ENCODE peak calls at places on chromosomes 7 and 10, in four cellular contexts. E is nephron progenitor cell, Z is fibroblast of pulmonary artery, B is progenitor cell of endocrine pancreas. Q is an unnamed sample.

GRCh38 chr10:127815147-127815546 is 77.6 kb downstream of the CLRN3 start:
- DNase-seq in B (no peak), Z (no peak), E (no peak), Q (no peak)

GRCh38 chr10:30141366-30141886 is 82.0 kb upstream of the JCAD start:
- DNase-seq in Z (no peak), E (no peak), B (no peak), Q (no peak)

GRCh38 chr7:70679666-70680065 is 452.3 kb upstream of the GALNT17 start:
- DNase-seq in Z (no peak), E (no peak), B (no peak), Q (no peak)

GRCh38 chr10:74822583-74823089 is 3.8 kb upstream of the KAT6B start:
- DNase-seq in Z (peak), B (no peak), E (no peak), Q (no peak)

GRCh38 chr7:157693521-157694388 is 357.0 kb downstream of the DNAJB6 start:
- DNase-seq in Z (no peak), E (peak), B (peak), Q (peak)

GRCh38 chr10:1737222-1738061 is at the start of gene ADARB2:
- DNase-seq in B (peak), Z (no peak), E (peak), Q (peak)

GRCh38 chr10:4129866-4130455 is 345.0 kb upstream of the KLF6 start:
- DNase-seq in B (no peak), Z (no peak), E (no peak), Q (no peak)

GRCh38 chr10:110378533-110379108 is 73.9 kb upstream of the SMNDC1 start:
- DNase-seq in Z (no peak), E (no peak), B (no peak), Q (no peak)

GRCh38 chr7:22578048-22578770 is 78.2 kb upstream of the STEAP1B start:
- DNase-seq in E (no peak), Z (peak), B (no peak), Q (no peak)

DNA sequence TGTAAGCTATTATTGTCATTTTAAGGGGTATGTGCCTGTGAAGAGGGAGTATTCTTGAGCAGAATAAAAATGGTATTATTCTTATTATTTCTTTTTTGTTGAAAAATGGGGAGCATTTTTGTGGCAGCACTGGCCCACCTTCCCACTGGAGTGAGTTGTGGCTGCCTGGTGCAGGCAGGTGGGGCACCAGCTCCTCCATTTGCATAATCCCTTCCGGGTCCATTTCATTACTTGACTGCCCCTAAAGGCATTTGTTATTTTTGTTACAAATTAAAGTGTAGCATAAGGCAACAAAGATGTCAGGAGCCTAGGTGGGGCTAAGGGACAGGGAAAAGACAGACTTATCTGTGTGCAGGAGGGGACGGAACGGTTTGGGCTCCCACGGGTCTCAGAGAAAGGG is 26.7 kb downstream of the GOLGA7B start:
- DNase-seq in B (no peak), Z (no peak), E (no peak), Q (no peak)
- TF ChIP-seq CTCF in B (no peak), Z (no peak), E (no peak), Q (no peak)

DNA sequence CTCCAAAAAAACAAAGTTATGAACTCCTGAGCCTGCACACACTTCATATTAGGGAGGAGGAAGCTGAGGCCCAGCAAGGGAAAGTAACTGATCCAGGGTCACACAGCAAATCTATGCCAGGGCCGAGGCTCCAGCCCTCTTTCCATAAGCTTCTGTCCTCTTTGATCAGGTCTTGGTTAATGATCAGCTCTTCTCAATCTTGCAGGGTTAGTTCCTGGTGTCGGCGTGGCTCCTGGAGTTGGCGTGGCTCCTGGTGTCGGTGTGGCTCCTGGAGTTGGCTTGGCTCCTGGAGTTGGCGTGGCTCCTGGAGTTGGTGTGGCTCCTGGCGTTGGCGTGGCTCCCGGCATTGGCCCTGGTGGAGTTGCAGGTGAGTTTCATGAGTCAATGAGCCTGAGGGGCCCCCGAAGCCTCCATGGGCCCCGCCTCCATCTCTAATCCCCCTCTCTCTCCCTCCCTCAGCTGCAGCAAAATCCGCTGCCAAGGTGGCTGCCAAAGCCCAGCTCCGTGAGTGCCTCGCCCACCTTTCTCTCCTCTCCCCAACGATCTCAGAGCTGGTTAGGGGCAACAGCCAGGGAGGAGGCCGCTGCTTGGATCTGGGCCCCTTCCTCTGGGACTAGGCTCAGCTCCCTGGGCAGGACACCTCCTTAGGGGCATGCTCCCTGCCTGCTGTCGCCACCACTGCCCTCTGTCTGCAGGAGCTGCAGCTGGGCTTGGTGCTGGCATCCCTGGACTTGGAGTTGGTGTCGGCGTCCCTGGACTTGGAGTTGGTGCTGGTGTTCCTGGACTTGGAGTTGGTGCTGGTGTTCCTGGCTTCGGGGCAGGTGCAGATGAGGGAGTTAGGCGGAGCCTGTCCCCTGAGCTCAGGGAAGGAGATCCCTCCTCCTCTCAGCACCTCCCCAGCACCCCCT is 23.7 kb upstream of the LIMK1 start:
- DNase-seq in E (no peak), Z (no peak), B (no peak), Q (peak)
- TF ChIP-seq CTCF in E (no peak), Z (no peak), B (no peak), Q (no peak)

GRCh38 chr7:68146970-68147369 is 1150.3 kb downstream of the TYW1 start:
- DNase-seq in B (no peak), Z (no peak), E (no peak), Q (no peak)
- TF ChIP-seq CTCF in B (no peak), Z (no peak), E (no peak), Q (no peak)

GRCh38 chr7:141257597-141257996 is 183.7 kb downstream of the TMEM178B start:
- DNase-seq in E (no peak), B (no peak), Z (no peak), Q (no peak)

GRCh38 chr7:141246426-141246825 is 172.6 kb downstream of the TMEM178B start:
- DNase-seq in B (no peak), E (no peak), Z (no peak), Q (no peak)

GRCh38 chr7:141251180-141251579 is 177.3 kb downstream of the TMEM178B start:
- DNase-seq in E (no peak), Z (no peak), B (no peak), Q (no peak)

GRCh38 chr7:141251957-141252356 is 178.1 kb downstream of the TMEM178B start:
- DNase-seq in E (no peak), Z (no peak), B (no peak), Q (no peak)
- TF ChIP-seq CTCF in E (no peak), Z (no peak), B (no peak), Q (no peak)

Q was measured in glutamatergic neuron.